ENCODE peak calls at places on chromosomes 1 and 21, in six cellular contexts. Z is amniotic stem cell; S is T-cell; Y is Panc1; T is activated CD8-positive, alpha-beta memory T cell treated with anti-CD3 and anti-CD28 coated beads, Interleukin-2, amount 50 U/mL, for 4 hours; V is activated CD4-positive, alpha-beta T cell treated with anti-CD3 and anti-CD28 coated beads, Interleukin-2, amount 50 U/mL, for 48 hours. F is an unnamed sample.

GRCh38 chr1:16927711-16928485 is 6.2 kb downstream of the CROCC start:
- DNase-seq in T (no peak), V (no peak), Y (no peak), Z (no peak), S (no peak), F (no peak)

GRCh38 chr1:46717654-46718053 is 1.3 kb downstream of the EFCAB14 start:
- DNase-seq in T (no peak), Z (no peak), Y (no peak), S (no peak), V (no peak), F (no peak)

GRCh38 chr1:46131727-46132528 is 501 bp downstream of the PIK3R3 start:
- DNase-seq in Y (no peak), Z (peak; percentile 43), S (peak; percentile 24), V (peak; percentile 36), T (peak; percentile 35), F (no peak)

GRCh38 chr21:42781150-42781980 is 98.0 kb downstream of the WDR4 start:
- DNase-seq in Y (no peak), T (no peak), Z (no peak), S (no peak), V (no peak), F (no peak)

GRCh38 chr1:19179597-19180271 is 30.3 kb downstream of the UBR4 start:
- DNase-seq in T (no peak), V (no peak), S (peak; percentile 29), Y (peak; percentile 7), Z (no peak), F (no peak)

GRCh38 chr1:149942207-149942606 is 5.5 kb upstream of the MTMR11 start:
- DNase-seq in Y (no peak), T (no peak), Z (no peak), S (no peak), V (no peak), F (no peak)

GRCh38 chr1:196897158-196897828 is 9.4 kb downstream of the CFHR4 start:
- DNase-seq in V (no peak), T (no peak), Y (no peak), S (no peak), Z (no peak), F (no peak)

GRCh38 chr1:59596432-59596831 is 218.3 kb upstream of the HOOK1 start:
- DNase-seq in S (no peak), T (no peak), V (no peak), Y (no peak), Z (no peak), F (peak; percentile 5)

GRCh38 chr1:90707363-90707710 is 9.8 kb downstream of the BARHL2 start:
- DNase-seq in T (no peak), V (peak; percentile 34), S (no peak), Z (no peak), Y (no peak), F (no peak)

GRCh38 chr1:153946622-153947246 is at the start of gene DENND4B:
- DNase-seq in S (peak; percentile 54), Z (peak; percentile 46), T (peak; percentile 77), Y (no peak), V (peak; percentile 79), F (peak; percentile 95)

GRCh38 chr1:43299101-43299500 is 1.7 kb upstream of the TIE1 start:
- DNase-seq in V (no peak), T (no peak), S (no peak), Z (no peak), Y (no peak), F (no peak)

GRCh38 chr1:116112388-116113140 is 1.4 kb downstream of the MAB21L3 start:
- DNase-seq in T (no peak), Z (no peak), Y (no peak), S (no peak), V (no peak), F (no peak)

GRCh38 chr1:185291647-185292046 is 25.4 kb downstream of the IVNS1ABP start:
- DNase-seq in T (no peak), Z (no peak), S (no peak), V (no peak), Y (no peak), F (no peak)

GRCh38 chr1:201360901-201361651 is 16.4 kb downstream of the TNNT2 start:
- DNase-seq in T (no peak), S (no peak), Y (no peak), V (no peak), Z (no peak), F (no peak)

GRCh38 chr21:44089001-44089911 is 17.9 kb upstream of the PWP2 start:
- DNase-seq in S (peak; percentile 58), Z (no peak), V (no peak), Y (no peak), T (no peak), F (no peak)

GRCh38 chr1:56065729-56066128 is 513.6 kb downstream of the PLPP3 start:
- DNase-seq in Z (no peak), V (no peak), S (no peak), T (no peak), Y (no peak), F (no peak)

GRCh38 chr1:241702436-241702835 is 50.4 kb downstream of the WDR64 start:
- DNase-seq in Y (no peak), T (no peak), V (no peak), S (no peak), Z (peak; percentile 34), F (no peak)

GRCh38 chr1:64598100-64598571 is 128.2 kb downstream of the CACHD1 start:
- DNase-seq in V (no peak), T (no peak), Y (no peak), S (no peak), Z (peak; percentile 10), F (peak; percentile 35)

GRCh38 chr1:13593511-13594131 is 10.0 kb downstream of the PDPN start:
- DNase-seq in S (no peak), T (no peak), Y (no peak), Z (no peak), V (no peak), F (no peak)

GRCh38 chr1:16212251-16212961 is at the start of gene ARHGEF19:
- DNase-seq in T (no peak), V (no peak), Z (no peak), Y (no peak), S (no peak), F (no peak)

GRCh38 chr1:62175568-62176179 is 19.0 kb upstream of the L1TD1 start:
- DNase-seq in S (peak; percentile 11), Y (peak; percentile 25), T (peak; percentile 32), V (peak; percentile 21), Z (peak; percentile 35), F (no peak)

GRCh38 chr1:2547210-2548067 is 8.7 kb upstream of the TNFRSF14 start:
- DNase-seq in S (no peak), T (peak; percentile 46), Z (no peak), Y (no peak), V (peak; percentile 77), F (peak; percentile 52)

GRCh38 chr1:116678732-116679090 is 11.2 kb upstream of the IGSF3 start:
- DNase-seq in Z (no peak), V (no peak), S (no peak), T (no peak), Y (no peak), F (no peak)